ENCODE peak calls at places on chromosomes 7 and 10, in eight cellular contexts. One of them, this sample, is unnamed.

GRCh38 chr7:139650429-139651100 is 127.1 kb downstream of the CLEC2L start:
- DNase-seq in HFF-Myc: no peak
- DNase-seq in gastrocnemius medialis: no peak
- DNase-seq in heart left ventricle: peak
- DNase-seq in A549: no peak
- DNase-seq in lower lobe of right lung: no peak
- DNase-seq in K562: no peak
- DNase-seq in left lung: no peak
- DNase-seq in this sample: no peak

GRCh38 chr10:17255512-17255911 is 27.5 kb downstream of the VIM start:
- DNase-seq in HFF-Myc: no peak
- DNase-seq in gastrocnemius medialis: no peak
- DNase-seq in heart left ventricle: no peak
- DNase-seq in A549: no peak
- DNase-seq in lower lobe of right lung: no peak
- DNase-seq in K562: no peak
- DNase-seq in left lung: no peak
- DNase-seq in this sample: no peak

GRCh38 chr7:67713651-67714050 is 717.0 kb downstream of the TYW1 start:
- DNase-seq in HFF-Myc: no peak
- DNase-seq in gastrocnemius medialis: no peak
- DNase-seq in heart left ventricle: no peak
- DNase-seq in A549: no peak
- DNase-seq in lower lobe of right lung: no peak
- DNase-seq in K562: no peak
- DNase-seq in left lung: no peak
- DNase-seq in this sample: no peak

GRCh38 chr7:36312064-36312914 is 77.4 kb upstream of the ANLN start:
- DNase-seq in HFF-Myc: no peak
- DNase-seq in gastrocnemius medialis: no peak
- DNase-seq in heart left ventricle: no peak
- DNase-seq in A549: no peak
- DNase-seq in lower lobe of right lung: peak
- DNase-seq in K562: peak
- DNase-seq in left lung: no peak
- DNase-seq in this sample: peak

GRCh38 chr7:129213828-129214227 is 11.0 kb upstream of the AHCYL2 start:
- DNase-seq in HFF-Myc: no peak
- DNase-seq in gastrocnemius medialis: no peak
- DNase-seq in heart left ventricle: no peak
- DNase-seq in A549: no peak
- DNase-seq in lower lobe of right lung: no peak
- DNase-seq in K562: peak
- DNase-seq in left lung: no peak
- DNase-seq in this sample: no peak

GRCh38 chr10:95262763-95263518 is 27.9 kb downstream of the PDLIM1 start:
- DNase-seq in HFF-Myc: no peak
- DNase-seq in gastrocnemius medialis: no peak
- DNase-seq in heart left ventricle: no peak
- DNase-seq in A549: no peak
- DNase-seq in lower lobe of right lung: no peak
- DNase-seq in K562: no peak
- DNase-seq in left lung: no peak
- DNase-seq in this sample: no peak

GRCh38 chr10:119205926-119206602 is 1.3 kb upstream of the GRK5 start:
- DNase-seq in HFF-Myc: no peak
- DNase-seq in gastrocnemius medialis: peak
- DNase-seq in heart left ventricle: peak
- DNase-seq in A549: peak
- DNase-seq in lower lobe of right lung: peak
- DNase-seq in K562: peak
- DNase-seq in left lung: peak
- DNase-seq in this sample: peak

GRCh38 chr10:74293686-74294365 is 142.8 kb downstream of the ADK start:
- DNase-seq in HFF-Myc: no peak
- DNase-seq in gastrocnemius medialis: no peak
- DNase-seq in heart left ventricle: peak
- DNase-seq in A549: no peak
- DNase-seq in lower lobe of right lung: no peak
- DNase-seq in K562: peak
- DNase-seq in left lung: no peak
- DNase-seq in this sample: no peak

DNA sequence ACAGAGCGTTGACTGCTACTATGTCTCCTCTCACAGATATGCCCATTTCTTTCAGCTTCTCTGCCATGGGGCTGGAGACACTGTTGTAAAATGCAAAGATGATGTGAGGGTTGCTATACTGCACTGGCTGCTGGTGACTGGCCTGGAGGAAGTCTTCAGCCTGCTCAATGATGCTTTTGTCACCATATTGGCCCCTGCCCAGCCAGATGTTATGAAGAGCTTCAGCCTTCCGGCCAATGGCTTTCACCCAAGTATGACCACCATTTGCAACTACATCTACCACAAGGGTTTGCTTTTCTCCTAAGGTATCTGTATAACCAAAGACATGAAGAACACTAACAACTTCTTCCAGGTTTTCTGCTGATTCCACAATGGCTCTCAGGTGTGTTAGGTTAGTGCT is 1.6 kb downstream of the C7orf25 start:
- DNase-seq in HFF-Myc: no peak
- DNase-seq in gastrocnemius medialis: no peak
- DNase-seq in heart left ventricle: no peak
- DNase-seq in A549: no peak
- DNase-seq in lower lobe of right lung: no peak
- DNase-seq in K562: no peak
- DNase-seq in left lung: no peak
- DNase-seq in this sample: no peak
- H3K4me3 ChIP-seq in HFF-Myc: no peak
- H3K4me3 ChIP-seq in gastrocnemius medialis: no peak
- H3K4me3 ChIP-seq in heart left ventricle: no peak
- H3K4me3 ChIP-seq in A549: no peak
- H3K4me3 ChIP-seq in lower lobe of right lung: no peak
- H3K4me3 ChIP-seq in K562: no peak
- H3K4me3 ChIP-seq in left lung: no peak
- H3K4me3 ChIP-seq in this sample: no peak

GRCh38 chr7:1897076-1897860 is 227.2 kb downstream of the ELFN1 start:
- DNase-seq in HFF-Myc: no peak
- DNase-seq in gastrocnemius medialis: no peak
- DNase-seq in heart left ventricle: no peak
- DNase-seq in A549: no peak
- DNase-seq in lower lobe of right lung: peak
- DNase-seq in K562: no peak
- DNase-seq in left lung: peak
- DNase-seq in this sample: no peak
- H3K4me3 ChIP-seq in HFF-Myc: no peak
- H3K4me3 ChIP-seq in gastrocnemius medialis: no peak
- H3K4me3 ChIP-seq in heart left ventricle: no peak
- H3K4me3 ChIP-seq in A549: no peak
- H3K4me3 ChIP-seq in lower lobe of right lung: no peak
- H3K4me3 ChIP-seq in K562: no peak
- H3K4me3 ChIP-seq in left lung: no peak
- H3K4me3 ChIP-seq in this sample: no peak

DNA sequence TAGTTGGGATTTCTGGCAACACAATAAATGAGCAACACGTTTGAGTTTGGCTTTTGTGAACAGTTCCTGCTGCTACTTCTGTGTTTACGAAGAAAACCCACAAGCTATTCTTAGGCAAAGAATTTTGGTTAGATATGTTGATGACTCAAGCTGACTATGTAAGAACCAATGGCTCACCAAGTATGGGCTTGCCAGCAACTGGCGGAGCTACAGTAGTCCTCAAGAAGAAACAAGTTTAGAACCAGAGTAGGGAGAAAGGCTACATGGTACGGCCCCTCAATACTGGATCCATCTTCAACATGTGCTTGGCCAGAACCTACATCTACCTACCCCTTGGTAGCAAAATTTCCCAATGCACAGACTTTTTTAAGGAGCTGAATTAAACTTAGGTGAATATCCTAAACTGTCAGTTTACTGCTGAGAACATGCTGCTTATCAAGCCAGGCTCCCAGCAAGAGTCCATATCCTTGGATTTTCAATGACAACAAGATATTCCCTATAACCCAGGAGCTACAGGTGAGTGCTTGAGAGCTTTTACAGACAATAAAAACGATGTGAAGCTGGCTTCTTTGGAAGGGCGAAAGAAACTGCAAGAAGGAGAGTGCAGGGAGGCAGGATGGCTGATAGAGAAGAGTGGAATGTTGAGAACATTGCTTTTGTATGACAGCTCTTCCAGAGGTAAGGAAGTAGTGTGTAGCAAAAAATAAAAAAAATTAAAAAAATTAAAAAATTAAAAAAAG is 74.3 kb upstream of the ASAH2 start:
- DNase-seq in HFF-Myc: peak
- DNase-seq in gastrocnemius medialis: peak
- DNase-seq in heart left ventricle: peak
- DNase-seq in A549: peak
- DNase-seq in lower lobe of right lung: peak
- DNase-seq in K562: peak
- DNase-seq in left lung: no peak
- DNase-seq in this sample: no peak
- H3K4me3 ChIP-seq in HFF-Myc: no peak
- H3K4me3 ChIP-seq in gastrocnemius medialis: peak
- H3K4me3 ChIP-seq in heart left ventricle: no peak
- H3K4me3 ChIP-seq in A549: no peak
- H3K4me3 ChIP-seq in lower lobe of right lung: no peak
- H3K4me3 ChIP-seq in K562: peak
- H3K4me3 ChIP-seq in left lung: no peak
- H3K4me3 ChIP-seq in this sample: no peak

GRCh38 chr7:96004598-96004997 is 232.2 kb downstream of the DYNC1I1 start:
- DNase-seq in HFF-Myc: peak
- DNase-seq in gastrocnemius medialis: no peak
- DNase-seq in heart left ventricle: no peak
- DNase-seq in A549: no peak
- DNase-seq in lower lobe of right lung: no peak
- DNase-seq in K562: no peak
- DNase-seq in left lung: no peak
- DNase-seq in this sample: no peak
- H3K4me3 ChIP-seq in HFF-Myc: no peak
- H3K4me3 ChIP-seq in gastrocnemius medialis: no peak
- H3K4me3 ChIP-seq in heart left ventricle: no peak
- H3K4me3 ChIP-seq in A549: no peak
- H3K4me3 ChIP-seq in lower lobe of right lung: no peak
- H3K4me3 ChIP-seq in K562: no peak
- H3K4me3 ChIP-seq in left lung: no peak
- H3K4me3 ChIP-seq in this sample: no peak

This sample was measured in colonic mucosa.